ENCODE peak calls at places on chromosomes 12 and 14, in ten cellular contexts. Y is esophagus squamous epithelium, I is hepatocyte, T is OCI-LY7, M is mammary epithelial cell, E is upper lobe of right lung, Z is PC-3, X is sigmoid colon, S is lung, N is fibroblast of lung. V is an unnamed sample.

GRCh38 chr12:85278598-85279448 is 1.2 kb upstream of the ALX1 start:
- DNase-seq in Z (no peak), T (no peak), S (no peak), Y (no peak), E (no peak), M (no peak), I (no peak), X (no peak), N (no peak), V (no peak)

GRCh38 chr12:9906888-9907287 is 25.3 kb downstream of the CLEC2A start:
- DNase-seq in Z (no peak), S (no peak), I (no peak), Y (no peak), M (peak; percentile 8), X (no peak), T (no peak), E (no peak), N (no peak), V (no peak)

GRCh38 chr12:44876554-44877275 is 600 bp upstream of the NELL2 start:
- DNase-seq in N (peak; percentile 14), I (peak; percentile 70), T (peak; percentile 22), M (peak; percentile 29), E (peak; percentile 65), Y (no peak), Z (peak; percentile 17), X (no peak), S (peak; percentile 29), V (peak; percentile 19)

GRCh38 chr14:94701854-94702370 is 68.0 kb downstream of the GSC start:
- DNase-seq in E (no peak), T (no peak), I (no peak), M (no peak), Z (no peak), Y (no peak), N (no peak), S (no peak), X (no peak), V (no peak)

GRCh38 chr14:33386140-33386539 is 447.5 kb downstream of the NPAS3 start:
- DNase-seq in Y (no peak), T (no peak), Z (no peak), S (no peak), E (no peak), M (no peak), X (no peak), I (no peak), N (no peak), V (no peak)

GRCh38 chr12:13957576-13957975 is 23.8 kb downstream of the GRIN2B start:
- DNase-seq in X (no peak), Y (no peak), T (no peak), M (no peak), E (no peak), S (no peak), I (no peak), Z (no peak), N (no peak), V (no peak)

GRCh38 chr12:89162704-89163261 is 189.5 kb downstream of the DUSP6 start:
- DNase-seq in T (no peak), X (peak; percentile 90), S (peak; percentile 68), M (peak; percentile 100), E (peak; percentile 69), Z (peak; percentile 96), I (peak; percentile 66), Y (peak; percentile 8), N (peak; percentile 99), V (peak; percentile 53)

GRCh38 chr12:84502907-84503787 is 409.5 kb downstream of the SLC6A15 start:
- DNase-seq in N (peak; percentile 84), Y (no peak), X (no peak), S (peak; percentile 47), I (peak; percentile 74), Z (peak; percentile 89), E (no peak), T (peak; percentile 37), M (peak; percentile 66), V (peak; percentile 42)

GRCh38 chr14:57400556-57401494 is 10.4 kb downstream of the NAA30 start:
- DNase-seq in Z (no peak), I (no peak), N (no peak), S (no peak), Y (no peak), T (no peak), X (no peak), M (no peak), E (no peak), V (no peak)

GRCh38 chr12:57107456-57107855 is 3.7 kb downstream of the STAT6 start:
- DNase-seq in Y (no peak), M (no peak), E (no peak), I (peak; percentile 5), S (no peak), N (no peak), Z (no peak), T (no peak), X (no peak), V (peak; percentile 23)

GRCh38 chr12:93704122-93704521 is 26.9 kb downstream of the CRADD start:
- DNase-seq in N (peak; percentile 44), T (no peak), I (no peak), X (no peak), M (no peak), Y (no peak), Z (no peak), E (no peak), S (no peak), V (no peak)

GRCh38 chr12:22340143-22340542 is 5.6 kb upstream of the ST8SIA1 start:
- DNase-seq in T (no peak), E (peak; percentile 70), S (no peak), X (no peak), Y (no peak), I (no peak), Z (no peak), M (no peak), N (no peak), V (no peak)

GRCh38 chr14:95518045-95518751 is 1.7 kb upstream of the SYNE3 start:
- DNase-seq in N (no peak), E (no peak), S (no peak), Z (no peak), X (no peak), T (no peak), M (no peak), Y (no peak), I (no peak), V (no peak)

GRCh38 chr14:77593501-77593911 is 22.9 kb downstream of the SPTLC2 start:
- DNase-seq in Z (peak; percentile 82), M (no peak), T (peak; percentile 89), S (no peak), E (no peak), I (no peak), N (no peak), X (no peak), Y (no peak), V (no peak)

DNA sequence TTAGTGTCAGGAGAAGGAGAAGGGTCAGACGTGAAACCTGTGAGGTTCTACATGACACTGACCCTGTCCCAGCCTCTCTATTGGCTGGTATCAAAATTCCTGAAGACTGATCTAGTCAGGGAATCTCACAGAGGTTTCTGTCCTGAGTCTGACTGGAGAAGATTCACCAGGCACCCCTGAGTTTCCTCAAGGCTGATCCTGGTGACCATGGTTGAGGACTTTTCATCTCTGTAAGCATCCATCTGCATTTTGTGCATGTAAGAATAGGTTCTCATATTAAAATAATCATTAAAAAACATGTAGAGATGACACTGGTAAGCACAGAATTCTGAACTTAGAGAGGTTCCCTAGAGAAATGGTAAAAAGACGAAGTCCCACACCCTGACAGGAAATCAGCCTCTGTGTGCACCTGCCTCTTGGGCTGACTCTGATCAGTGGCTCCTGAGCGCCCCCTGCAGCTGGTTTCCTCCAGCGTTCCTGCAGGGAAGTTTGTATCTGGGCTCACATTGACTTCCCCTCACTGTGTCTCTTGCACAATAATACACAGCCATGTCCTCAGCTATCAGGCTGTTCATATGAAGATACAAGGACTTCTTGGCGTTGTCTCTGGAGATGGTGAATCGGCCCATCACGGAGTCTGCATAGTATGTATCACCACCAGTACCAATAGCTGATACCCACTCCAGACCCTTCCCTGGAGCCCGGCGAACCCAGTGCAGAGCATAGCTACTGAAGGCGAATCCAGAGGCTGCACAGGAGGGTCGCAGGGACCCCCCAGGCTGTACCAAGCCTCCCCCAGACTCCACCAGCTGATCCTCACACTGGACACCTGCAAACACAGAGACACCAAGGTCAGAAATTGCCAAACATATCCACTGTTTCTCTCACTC is 991.9 kb downstream of the TMEM121 start:
- DNase-seq in T (peak; percentile 14), Y (no peak), Z (no peak), M (no peak), N (no peak), X (no peak), E (peak; percentile 77), S (peak; percentile 38), I (no peak), V (peak; percentile 52)
- TF ChIP-seq CTCF in T (peak; percentile 42), Y (no peak), Z (no peak), M (no peak), N (no peak), X (no peak), E (peak; percentile 33), S (peak; percentile 16), I (no peak), V (peak; percentile 35)

DNA sequence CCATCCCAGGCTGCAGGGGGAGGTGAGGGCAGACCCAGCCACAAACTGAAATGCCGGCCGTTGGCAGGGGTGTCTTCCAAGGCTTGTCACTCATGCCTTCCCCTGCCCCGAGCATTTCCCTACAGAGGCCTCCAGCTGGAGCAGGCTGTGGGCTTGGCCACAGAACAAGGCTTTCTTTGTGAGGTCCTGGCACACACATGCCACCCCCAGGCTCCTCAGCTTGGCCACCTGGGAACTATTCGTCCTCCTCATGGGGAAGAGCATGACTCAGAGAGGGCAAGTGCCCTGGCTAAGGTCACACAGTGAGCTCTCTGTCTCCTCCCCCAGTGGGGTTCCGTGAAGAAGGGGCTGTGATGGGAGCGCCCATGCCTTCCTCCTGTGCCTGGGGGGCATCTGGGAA is 21.7 kb downstream of the ABCB9 start:
- DNase-seq in X (no peak), M (peak; percentile 97), Z (peak; percentile 96), S (no peak), N (peak; percentile 49), T (no peak), I (no peak), E (no peak), Y (no peak), V (no peak)
- H3K27ac ChIP-seq in X (no peak overlapping the region), M (peak overlapping the region; percentile 88), Z (peak overlapping the region; percentile 98), S (peak overlapping the region; percentile 68), N (no peak overlapping the region), T (no peak overlapping the region), I (no peak overlapping the region), E (no peak overlapping the region), Y (peak overlapping the region; percentile 74), V (no peak overlapping the region)

GRCh38 chr14:49897414-49897813 is 4.5 kb downstream of the ARF6 start:
- DNase-seq in N (no peak), I (no peak), Z (no peak), Y (no peak), M (no peak), S (no peak), E (no peak), X (no peak), T (no peak), V (no peak)
- H3K4me3 ChIP-seq in N (peak overlapping the region; percentile 3), I (peak overlapping the region; percentile 15), Z (peak overlapping the region; percentile 91), Y (peak overlapping the region; percentile 99), M (peak overlapping the region; percentile 87), S (no peak overlapping the region), E (peak overlapping the region; percentile 2), X (no peak overlapping the region), T (peak overlapping the region; percentile 98), V (peak overlapping the region; percentile 3)

DNA sequence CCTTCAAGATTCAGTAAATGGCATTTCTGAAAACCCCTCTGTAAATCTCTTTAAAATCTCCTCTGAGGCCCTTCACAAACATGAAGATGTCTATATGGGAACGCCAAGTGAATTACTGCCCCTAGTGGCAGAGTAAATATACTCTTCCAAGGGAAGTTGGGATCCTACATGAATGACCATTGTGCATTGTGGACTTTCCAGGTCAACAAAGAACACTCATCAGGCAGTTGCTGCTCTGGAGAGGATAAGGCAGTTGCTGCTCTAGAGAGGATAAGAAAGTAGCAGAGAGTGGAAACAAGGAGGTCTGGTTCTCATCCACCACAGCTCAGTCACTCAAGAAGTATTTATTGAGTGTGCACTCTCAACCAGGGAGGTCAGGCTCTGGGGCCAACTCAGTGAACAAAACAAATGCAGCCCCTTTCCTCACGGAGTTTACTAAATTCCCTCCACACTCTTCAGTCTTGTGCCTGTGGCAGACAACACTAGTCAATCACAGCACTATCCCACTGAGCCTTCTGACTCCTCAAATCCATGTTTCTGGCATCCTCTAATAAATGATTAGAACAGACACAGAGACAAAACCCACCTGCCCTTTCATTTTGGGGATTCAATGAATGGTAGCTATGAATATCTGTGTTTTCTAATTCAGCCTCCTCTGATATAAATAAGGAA is 52.9 kb downstream of the SVOP start:
- DNase-seq in N (no peak), Y (no peak), E (no peak), S (no peak), T (peak; percentile 57), M (peak; percentile 19), X (no peak), I (peak; percentile 38), Z (peak; percentile 58), V (no peak)
- TF ChIP-seq CTCF in N (no peak), Y (no peak), E (peak; percentile 34), S (no peak), T (peak; percentile 91), M (peak; percentile 55), X (no peak), I (peak; percentile 43), Z (peak; percentile 87), V (peak; percentile 37)